ENCODE peak calls at places on chromosomes 6 and 20, in seven cellular contexts. One of them, this sample, is unnamed.

GRCh38 chr6:80363501-80363900 is 257.0 kb downstream of the BCKDHB start:
- DNase-seq in heart right ventricle: no peak
- DNase-seq in H7: no peak
- DNase-seq in neural progenitor cell: no peak
- DNase-seq in adrenal gland: no peak
- DNase-seq in body of pancreas: no peak
- DNase-seq in fibroblast of lung: no peak
- DNase-seq in this sample: no peak

GRCh38 chr20:42359617-42360016 is 741.4 kb upstream of the CHD6 start:
- DNase-seq in adrenal gland: no peak
- DNase-seq in H7: no peak
- DNase-seq in body of pancreas: no peak
- DNase-seq in fibroblast of lung: no peak
- DNase-seq in heart right ventricle: no peak
- DNase-seq in neural progenitor cell: no peak
- DNase-seq in this sample: no peak

GRCh38 chr20:11794525-11794924 is 123.2 kb upstream of the BTBD3 start:
- DNase-seq in fibroblast of lung: no peak
- DNase-seq in adrenal gland: no peak
- DNase-seq in H7: no peak
- DNase-seq in body of pancreas: no peak
- DNase-seq in neural progenitor cell: no peak
- DNase-seq in heart right ventricle: no peak
- DNase-seq in this sample: no peak

GRCh38 chr6:123333000-123333756 is 303.6 kb downstream of the TRDN start:
- DNase-seq in body of pancreas: no peak
- DNase-seq in fibroblast of lung: peak
- DNase-seq in heart right ventricle: no peak
- DNase-seq in H7: no peak
- DNase-seq in neural progenitor cell: no peak
- DNase-seq in adrenal gland: no peak
- DNase-seq in this sample: no peak

GRCh38 chr6:44044154-44044539 is 83.1 kb downstream of the MRPL14 start:
- DNase-seq in heart right ventricle: no peak
- DNase-seq in fibroblast of lung: no peak
- DNase-seq in neural progenitor cell: no peak
- DNase-seq in H7: no peak
- DNase-seq in adrenal gland: no peak
- DNase-seq in body of pancreas: no peak
- DNase-seq in this sample: no peak

GRCh38 chr6:144232434-144233223 is 52.5 kb upstream of the UTRN start:
- DNase-seq in body of pancreas: no peak
- DNase-seq in adrenal gland: no peak
- DNase-seq in heart right ventricle: no peak
- DNase-seq in H7: no peak
- DNase-seq in neural progenitor cell: no peak
- DNase-seq in fibroblast of lung: no peak
- DNase-seq in this sample: no peak

GRCh38 chr20:45290677-45291355 is 15.8 kb upstream of the RBPJL start:
- DNase-seq in adrenal gland: peak
- DNase-seq in fibroblast of lung: peak
- DNase-seq in heart right ventricle: peak
- DNase-seq in H7: peak
- DNase-seq in body of pancreas: peak
- DNase-seq in neural progenitor cell: peak
- DNase-seq in this sample: no peak

GRCh38 chr6:129860901-129861665 is at the start of gene TMEM244:
- DNase-seq in body of pancreas: no peak
- DNase-seq in H7: no peak
- DNase-seq in fibroblast of lung: peak
- DNase-seq in neural progenitor cell: no peak
- DNase-seq in heart right ventricle: no peak
- DNase-seq in adrenal gland: no peak
- DNase-seq in this sample: peak

GRCh38 chr6:136338486-136338885 is 48.8 kb upstream of the BCLAF1 start:
- DNase-seq in H7: peak
- DNase-seq in body of pancreas: no peak
- DNase-seq in heart right ventricle: no peak
- DNase-seq in fibroblast of lung: no peak
- DNase-seq in adrenal gland: no peak
- DNase-seq in neural progenitor cell: no peak
- DNase-seq in this sample: no peak

GRCh38 chr6:40708049-40708448 is 120.9 kb upstream of the LRFN2 start:
- DNase-seq in body of pancreas: no peak
- DNase-seq in heart right ventricle: no peak
- DNase-seq in neural progenitor cell: no peak
- DNase-seq in fibroblast of lung: no peak
- DNase-seq in adrenal gland: no peak
- DNase-seq in H7: no peak
- DNase-seq in this sample: no peak

GRCh38 chr6:84953401-84953800 is 189.0 kb upstream of the TBX18 start:
- DNase-seq in fibroblast of lung: no peak
- DNase-seq in adrenal gland: no peak
- DNase-seq in body of pancreas: no peak
- DNase-seq in H7: no peak
- DNase-seq in heart right ventricle: no peak
- DNase-seq in neural progenitor cell: no peak
- DNase-seq in this sample: no peak

GRCh38 chr6:144335914-144336313 is 50.8 kb downstream of the UTRN start:
- DNase-seq in neural progenitor cell: no peak
- DNase-seq in heart right ventricle: no peak
- DNase-seq in body of pancreas: no peak
- DNase-seq in fibroblast of lung: no peak
- DNase-seq in adrenal gland: no peak
- DNase-seq in H7: no peak
- DNase-seq in this sample: no peak

GRCh38 chr6:131022691-131023090 is 40.4 kb downstream of the EPB41L2 start:
- DNase-seq in H7: no peak
- DNase-seq in body of pancreas: no peak
- DNase-seq in fibroblast of lung: no peak
- DNase-seq in adrenal gland: no peak
- DNase-seq in neural progenitor cell: no peak
- DNase-seq in heart right ventricle: no peak
- DNase-seq in this sample: no peak

GRCh38 chr6:131027326-131027725 is 35.7 kb downstream of the EPB41L2 start:
- DNase-seq in body of pancreas: peak
- DNase-seq in adrenal gland: no peak
- DNase-seq in fibroblast of lung: no peak
- DNase-seq in heart right ventricle: no peak
- DNase-seq in neural progenitor cell: no peak
- DNase-seq in H7: no peak
- DNase-seq in this sample: no peak

GRCh38 chr6:131029661-131030297 is 33.3 kb downstream of the EPB41L2 start:
- DNase-seq in neural progenitor cell: peak
- DNase-seq in H7: peak
- DNase-seq in body of pancreas: no peak
- DNase-seq in heart right ventricle: peak
- DNase-seq in fibroblast of lung: peak
- DNase-seq in adrenal gland: peak
- DNase-seq in this sample: no peak

GRCh38 chr6:131023834-131024504 is 39.1 kb downstream of the EPB41L2 start:
- DNase-seq in neural progenitor cell: no peak
- DNase-seq in heart right ventricle: no peak
- DNase-seq in adrenal gland: no peak
- DNase-seq in body of pancreas: no peak
- DNase-seq in H7: no peak
- DNase-seq in fibroblast of lung: peak
- DNase-seq in this sample: no peak

DNA sequence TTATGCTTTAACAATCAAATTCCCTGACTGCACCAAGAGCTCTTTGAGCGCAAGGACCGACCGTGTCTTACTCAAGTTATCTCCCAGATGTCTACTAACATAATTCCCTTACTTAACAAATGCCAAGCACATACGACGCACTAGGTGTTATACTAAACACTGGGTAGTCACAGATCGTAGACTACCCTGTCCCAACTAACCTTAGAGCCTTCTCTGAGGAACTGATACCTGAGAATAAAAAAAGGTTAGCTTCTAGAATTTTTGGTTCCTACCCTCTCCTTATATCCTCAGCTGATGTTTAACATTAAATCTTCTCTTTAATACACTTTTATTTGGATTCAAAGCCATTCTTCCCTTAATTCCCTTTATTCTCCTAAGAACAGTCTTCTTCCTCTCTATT is 38.5 kb downstream of the EPB41L2 start:
- DNase-seq in body of pancreas: no peak
- DNase-seq in adrenal gland: no peak
- DNase-seq in fibroblast of lung: no peak
- DNase-seq in heart right ventricle: no peak
- DNase-seq in H7: no peak
- DNase-seq in neural progenitor cell: no peak
- DNase-seq in this sample: no peak
- H3K4me3 ChIP-seq in body of pancreas: no peak
- H3K4me3 ChIP-seq in adrenal gland: no peak
- H3K4me3 ChIP-seq in fibroblast of lung: no peak
- H3K4me3 ChIP-seq in heart right ventricle: no peak
- H3K4me3 ChIP-seq in H7: no peak
- H3K4me3 ChIP-seq in neural progenitor cell: no peak
- H3K4me3 ChIP-seq in this sample: no peak

DNA sequence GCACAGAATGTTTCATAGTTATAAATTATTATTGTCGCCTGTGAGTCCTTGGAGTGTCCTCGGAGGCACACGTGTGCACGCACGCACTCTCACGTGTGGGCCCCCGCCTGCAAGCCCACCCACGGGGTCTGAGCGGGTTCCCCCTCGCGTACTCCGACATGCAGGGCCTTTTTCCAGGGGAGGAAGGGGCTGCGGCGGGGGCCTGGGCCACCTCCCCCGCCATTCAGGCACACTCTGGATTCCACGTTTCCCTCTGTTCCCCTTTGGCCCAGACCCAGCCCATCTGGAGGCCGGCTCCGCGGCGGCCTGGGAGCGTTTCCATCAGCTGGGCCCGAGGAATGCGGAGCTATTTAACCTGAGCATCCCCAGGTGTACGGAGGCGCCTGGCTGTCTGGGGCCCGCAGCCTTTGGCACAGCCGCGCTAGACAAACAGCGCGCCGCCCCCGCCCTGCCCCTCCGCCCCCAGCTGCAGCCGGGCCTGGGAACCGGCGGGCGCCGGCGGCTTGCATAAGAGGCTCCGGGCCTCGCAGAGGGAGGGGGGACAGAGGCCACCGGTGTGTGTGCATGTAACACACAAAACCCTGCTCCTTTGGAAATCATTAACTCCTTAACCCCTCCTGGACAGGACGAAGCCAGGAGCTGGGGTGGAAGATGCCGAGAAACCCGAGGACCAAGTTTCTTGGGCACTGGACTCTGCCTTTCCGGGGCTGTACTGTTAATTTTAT is 3.3 kb downstream of the ID1 start:
- DNase-seq in fibroblast of lung: peak
- DNase-seq in neural progenitor cell: peak
- DNase-seq in body of pancreas: peak
- DNase-seq in adrenal gland: peak
- DNase-seq in H7: peak
- DNase-seq in heart right ventricle: peak
- DNase-seq in this sample: no peak
- H3K4me3 ChIP-seq in fibroblast of lung: peak
- H3K4me3 ChIP-seq in neural progenitor cell: peak
- H3K4me3 ChIP-seq in body of pancreas: no peak
- H3K4me3 ChIP-seq in adrenal gland: no peak
- H3K4me3 ChIP-seq in H7: peak
- H3K4me3 ChIP-seq in heart right ventricle: peak
- H3K4me3 ChIP-seq in this sample: no peak

GRCh38 chr6:55664581-55665223 is 85.7 kb upstream of the HMGCLL1 start:
- DNase-seq in heart right ventricle: no peak
- DNase-seq in adrenal gland: no peak
- DNase-seq in body of pancreas: no peak
- DNase-seq in fibroblast of lung: no peak
- DNase-seq in neural progenitor cell: no peak
- DNase-seq in H7: no peak
- DNase-seq in this sample: no peak
- H3K4me3 ChIP-seq in heart right ventricle: no peak
- H3K4me3 ChIP-seq in adrenal gland: no peak
- H3K4me3 ChIP-seq in body of pancreas: no peak
- H3K4me3 ChIP-seq in fibroblast of lung: no peak
- H3K4me3 ChIP-seq in neural progenitor cell: no peak
- H3K4me3 ChIP-seq in H7: no peak
- H3K4me3 ChIP-seq in this sample: no peak

GRCh38 chr6:33080127-33081089 is 4.6 kb downstream of the HLA-DPB1 start:
- DNase-seq in heart right ventricle: peak
- DNase-seq in body of pancreas: peak
- DNase-seq in neural progenitor cell: peak
- DNase-seq in H7: peak
- DNase-seq in adrenal gland: peak
- DNase-seq in fibroblast of lung: peak
- DNase-seq in this sample: peak

GRCh38 chr6:33082702-33083101 is 6.9 kb downstream of the HLA-DPB1 start:
- DNase-seq in H7: peak
- DNase-seq in adrenal gland: no peak
- DNase-seq in body of pancreas: peak
- DNase-seq in neural progenitor cell: peak
- DNase-seq in heart right ventricle: no peak
- DNase-seq in fibroblast of lung: peak
- DNase-seq in this sample: no peak

GRCh38 chr6:33079575-33079974 is 3.8 kb downstream of the HLA-DPB1 start:
- DNase-seq in H7: no peak
- DNase-seq in neural progenitor cell: no peak
- DNase-seq in fibroblast of lung: no peak
- DNase-seq in body of pancreas: no peak
- DNase-seq in heart right ventricle: no peak
- DNase-seq in adrenal gland: no peak
- DNase-seq in this sample: no peak

GRCh38 chr6:33078919-33079521 is 3.2 kb downstream of the HLA-DPB1 start:
- DNase-seq in neural progenitor cell: no peak
- DNase-seq in adrenal gland: no peak
- DNase-seq in fibroblast of lung: no peak
- DNase-seq in heart right ventricle: no peak
- DNase-seq in H7: no peak
- DNase-seq in body of pancreas: no peak
- DNase-seq in this sample: no peak

DNA sequence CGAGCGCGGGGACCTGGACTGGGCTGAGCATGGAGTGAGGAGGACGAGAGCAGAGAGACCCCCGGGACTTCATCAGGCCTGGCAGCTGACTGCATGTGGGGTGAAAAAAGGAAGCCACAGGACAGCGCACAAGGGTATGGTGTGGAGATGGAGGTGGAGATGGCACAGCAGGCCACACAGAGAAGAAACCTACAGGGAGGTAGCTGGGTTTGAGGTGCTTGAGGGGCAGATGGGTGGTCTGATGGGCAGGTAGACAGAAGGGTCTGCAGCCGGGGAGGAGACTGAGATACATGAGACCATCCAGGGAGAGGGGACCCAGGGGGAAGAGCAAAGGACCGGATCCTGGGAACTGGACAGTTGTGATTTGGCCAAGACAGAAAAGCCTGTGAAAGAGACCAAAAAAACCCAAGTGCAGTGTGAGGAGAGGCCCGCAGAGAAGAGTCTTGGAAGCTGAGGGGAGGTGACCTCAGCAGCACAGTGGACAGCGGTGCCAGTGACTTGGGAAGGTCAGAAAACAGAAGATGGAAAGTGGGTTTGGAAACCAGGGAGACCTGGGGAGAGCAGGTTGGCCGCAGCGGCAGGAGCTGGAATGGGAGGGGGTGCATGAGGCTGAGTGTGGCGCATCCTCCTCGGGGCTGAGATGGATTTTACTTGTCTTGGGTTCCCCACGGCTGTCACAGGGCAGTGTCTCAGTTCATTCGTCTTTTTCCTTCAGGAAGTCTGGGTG is 5.5 kb downstream of the HLA-DPB1 start:
- DNase-seq in adrenal gland: no peak
- DNase-seq in H7: peak
- DNase-seq in heart right ventricle: no peak
- DNase-seq in body of pancreas: no peak
- DNase-seq in fibroblast of lung: no peak
- DNase-seq in neural progenitor cell: peak
- DNase-seq in this sample: no peak
- H3K4me3 ChIP-seq in adrenal gland: peak
- H3K4me3 ChIP-seq in H7: peak
- H3K4me3 ChIP-seq in heart right ventricle: peak
- H3K4me3 ChIP-seq in body of pancreas: no peak
- H3K4me3 ChIP-seq in fibroblast of lung: peak
- H3K4me3 ChIP-seq in neural progenitor cell: peak
- H3K4me3 ChIP-seq in this sample: peak